ENCODE peak calls at places on chromosomes 12 and 14, in nine cellular contexts. T is gastrocnemius medialis, D is Peyer's patch, Y is aorta, A is left lung, U is lung, L is colonic mucosa, J is GM12878, F is psoas muscle. G is an unnamed sample.

GRCh38 chr14:67831122-67831521 is 11.5 kb downstream of the RAD51B start:
- DNase-seq in L (no peak), U (no peak), F (no peak), Y (no peak), D (no peak), T (no peak), A (no peak), J (no peak), G (no peak)

GRCh38 chr14:78933948-78934524 is 763.9 kb downstream of the NRXN3 start:
- DNase-seq in F (no peak), U (no peak), J (no peak), L (no peak), A (no peak), T (no peak), D (no peak), Y (no peak), G (no peak)

GRCh38 chr14:93528884-93529558 is 98.3 kb downstream of the UNC79 start:
- DNase-seq in Y (no peak), F (no peak), J (no peak), T (no peak), L (no peak), D (no peak), A (no peak), U (no peak), G (no peak)

GRCh38 chr12:116248433-116248832 is 29.1 kb downstream of the MED13L start:
- DNase-seq in L (no peak), F (no peak), A (no peak), D (no peak), J (no peak), T (no peak), Y (no peak), U (no peak), G (no peak)

GRCh38 chr14:29085546-29085945 is 319.0 kb downstream of the FOXG1 start:
- DNase-seq in T (no peak), U (no peak), D (no peak), L (no peak), F (no peak), Y (no peak), A (no peak), J (no peak), G (no peak)

GRCh38 chr14:22393796-22394195 is 195.2 kb downstream of the DAD1 start:
- DNase-seq in U (no peak), D (no peak), Y (no peak), A (no peak), T (no peak), F (no peak), L (no peak), J (no peak), G (no peak)

GRCh38 chr12:33614630-33615029 is 175.0 kb upstream of the SYT10 start:
- DNase-seq in D (no peak), U (no peak), L (no peak), Y (no peak), J (no peak), A (no peak), T (no peak), F (no peak), G (no peak)

GRCh38 chr12:106759526-106760183 is 14.8 kb upstream of the RIC8B start:
- DNase-seq in D (no peak), U (no peak), F (no peak), L (no peak), A (no peak), J (no peak), Y (peak), T (no peak), G (no peak)

GRCh38 chr14:99689266-99690236 is 5.5 kb downstream of the CYP46A1 start:
- DNase-seq in A (no peak), J (no peak), U (no peak), F (no peak), L (no peak), T (no peak), D (no peak), Y (peak), G (no peak)

DNA sequence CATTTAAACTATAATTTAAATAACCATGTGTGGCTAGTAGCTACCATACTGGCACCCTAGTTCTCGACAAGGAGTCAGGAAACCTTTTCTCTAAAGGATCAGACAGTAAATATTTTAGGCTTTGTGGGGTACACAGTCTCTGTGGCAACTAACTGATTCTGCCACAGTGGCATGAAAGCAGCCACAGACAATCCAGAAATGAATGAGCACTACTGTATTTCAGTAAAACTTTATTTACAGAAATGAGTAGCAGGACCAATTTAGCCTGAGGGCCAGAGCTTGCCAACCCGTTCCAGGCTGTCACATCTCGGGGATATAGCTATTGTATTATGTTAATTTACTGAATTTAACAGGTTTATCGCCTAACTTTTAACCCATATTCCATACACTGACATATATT is 278.7 kb downstream of the ITPR2 start:
- DNase-seq in F (no peak), T (no peak), D (no peak), U (no peak), J (no peak), A (no peak), L (no peak), Y (no peak), G (no peak)
- H3K27ac ChIP-seq in F (no peak), T (no peak), D (no peak), U (no peak), J (no peak), A (no peak), L (no peak), Y (no peak), G (no peak)

GRCh38 chr12:83933615-83934014 is 979.0 kb downstream of the SLC6A15 start:
- DNase-seq in J (no peak), F (no peak), D (no peak), U (no peak), T (no peak), A (no peak), Y (no peak), L (no peak), G (no peak)
- H3K4me3 ChIP-seq in J (no peak), F (no peak), D (no peak), U (no peak), T (no peak), A (no peak), Y (no peak), L (no peak), G (no peak)

GRCh38 chr14:87391066-87391465 is 601.9 kb downstream of the GALC start:
- DNase-seq in L (no peak), A (no peak), D (no peak), Y (no peak), J (no peak), T (no peak), U (no peak), F (no peak), G (no peak)
- H3K27ac ChIP-seq in L (no peak), A (no peak), D (no peak), Y (no peak), J (no peak), T (no peak), U (no peak), F (no peak), G (no peak)

GRCh38 chr12:53483225-53483978 is 15.9 kb downstream of the MAP3K12 start:
- DNase-seq in Y (no peak), U (no peak), D (peak), T (no peak), J (no peak), A (no peak), L (peak), F (no peak), G (no peak)
- H3K4me3 ChIP-seq in Y (no peak), U (no peak), D (no peak), T (no peak), J (no peak), A (no peak), L (no peak), F (no peak), G (no peak)

G was measured in body of pancreas.